ENCODE peak calls at places on chromosomes 4 and X, in five cellular contexts. P is anterior cingulate cortex, B is AG09319, H is M059J, T is pancreas. G is an unnamed sample.

GRCh38 chrX:150696836-150697235 is 3.6 kb downstream of the MTMR1 start:
- DNase-seq in P (no peak), B (no peak), H (peak; percentile 19), T (no peak), G (no peak)

GRCh38 chr4:184538023-184538599 is 63.8 kb upstream of the IRF2 start:
- DNase-seq in P (peak; percentile 78), B (peak; percentile 79), H (peak; percentile 89), T (peak; percentile 83), G (peak; percentile 68)

GRCh38 chr4:2333356-2333841 is 71.5 kb upstream of the MXD4 start:
- DNase-seq in P (no peak), B (no peak), H (no peak), T (no peak), G (no peak)

GRCh38 chrX:29852767-29853166 is 362.6 kb upstream of the MAGEB2 start:
- DNase-seq in P (no peak), B (no peak), H (no peak), T (no peak), G (no peak)

GRCh38 chrX:93673869-93674271 is at the start of gene FAM133A:
- DNase-seq in P (no peak), B (no peak), H (peak; percentile 5), T (no peak), G (no peak)

GRCh38 chrX:13906103-13906502 is 89.2 kb upstream of the GPM6B start:
- DNase-seq in P (peak; percentile 23), B (no peak), H (no peak), T (no peak), G (no peak)

GRCh38 chr4:128354205-128354821 is 66.7 kb upstream of the PGRMC2 start:
- DNase-seq in P (no peak), B (peak; percentile 69), H (peak; percentile 95), T (no peak), G (no peak)

GRCh38 chr4:129641179-129641578 is 545.2 kb downstream of the C4orf33 start:
- DNase-seq in P (no peak), B (peak; percentile 3), H (peak; percentile 15), T (no peak), G (peak; percentile 71)

GRCh38 chr4:156217236-156217635 is 263.6 kb upstream of the CTSO start:
- DNase-seq in P (no peak), B (no peak), H (no peak), T (no peak), G (no peak)

GRCh38 chr4:126961661-126962060 is 671.1 kb upstream of the INTU start:
- DNase-seq in P (no peak), B (no peak), H (no peak), T (no peak), G (no peak)

GRCh38 chr4:10205223-10205622 is 88.6 kb upstream of the WDR1 start:
- DNase-seq in P (no peak), B (no peak), H (peak; percentile 92), T (no peak), G (no peak)

GRCh38 chr4:26105372-26105771 is 191.4 kb downstream of the SMIM20 start:
- DNase-seq in P (no peak), B (no peak), H (peak; percentile 14), T (no peak), G (no peak)

GRCh38 chr4:36325499-36325898 is 44.1 kb downstream of the DTHD1 start:
- DNase-seq in P (no peak), B (no peak), H (no peak), T (no peak), G (no peak)